ENCODE peak calls at places on chromosomes 3 and 15, in five cellular contexts. O is effector CD4-positive, alpha-beta T cell; Q is stimulated activated CD8-positive, alpha-beta memory T cell treated with anti-CD3 and anti-CD28 coated beads, Interleukin-15, amount 100 ng/mL, for 24 hours; X is fibroblast of the aortic adventitia; F is GM06990. U is an unnamed sample.

GRCh38 chr15:39286706-39287105 is 294.2 kb upstream of the THBS1 start:
- DNase-seq in X (peak; percentile 41), O (no peak), Q (no peak), F (no peak), U (no peak)

GRCh38 chr3:42101048-42101447 is 9.9 kb downstream of the TRAK1 start:
- DNase-seq in X (peak; percentile 74), F (no peak), O (no peak), Q (no peak), U (no peak)

GRCh38 chr3:99934984-99935797 is 117.5 kb downstream of the CMSS1 start:
- DNase-seq in Q (no peak), F (no peak), X (peak; percentile 57), O (no peak), U (no peak)

GRCh38 chr3:176650478-176650877 is 546.8 kb downstream of the TBL1XR1 start:
- DNase-seq in O (no peak), X (no peak), F (no peak), Q (no peak), U (no peak)

GRCh38 chr3:193016437-193016887 is 98.8 kb upstream of the MB21D2 start:
- DNase-seq in F (no peak), O (no peak), Q (no peak), X (peak; percentile 28), U (peak; percentile 12)

GRCh38 chr3:184568918-184569829 is 7.6 kb downstream of the EPHB3 start:
- DNase-seq in F (no peak), Q (no peak), O (no peak), X (peak; percentile 98), U (no peak)

GRCh38 chr15:67574981-67575632 is 32.6 kb downstream of the MAP2K5 start:
- DNase-seq in F (no peak), Q (no peak), O (no peak), X (no peak), U (peak; percentile 12)

GRCh38 chr3:30232142-30232541 is 374.3 kb upstream of the TGFBR2 start:
- DNase-seq in X (peak; percentile 65), O (no peak), Q (no peak), F (no peak), U (no peak)

GRCh38 chr3:11757929-11758328 is 88.8 kb downstream of the TAMM41 start:
- DNase-seq in X (no peak), F (no peak), Q (no peak), O (no peak), U (no peak)

GRCh38 chr15:100595964-100596363 is 6.0 kb downstream of the LINS1 start:
- DNase-seq in X (no peak), F (no peak), O (no peak), Q (no peak), U (no peak)

GRCh38 chr3:190860531-190860930 is 2.0 kb downstream of the GMNC start:
- DNase-seq in F (no peak), Q (no peak), X (no peak), O (no peak), U (no peak)

GRCh38 chr3:191085091-191085490 is 114.0 kb upstream of the OSTN start:
- DNase-seq in Q (no peak), O (no peak), F (no peak), X (peak; percentile 51), U (no peak)

GRCh38 chr3:155084567-155084966 is 4.4 kb downstream of the MME start:
- DNase-seq in F (no peak), O (no peak), Q (no peak), X (no peak), U (no peak)

GRCh38 chr15:43775411-43775965 is 1.3 kb downstream of the ELL3 start:
- DNase-seq in Q (no peak), X (peak; percentile 30), O (no peak), F (no peak), U (no peak)

GRCh38 chr3:100213891-100214573 is 46.8 kb upstream of the TBC1D23 start:
- DNase-seq in O (no peak), Q (no peak), X (peak; percentile 55), F (no peak), U (no peak)

GRCh38 chr3:155026999-155027591 is 53.0 kb upstream of the MME start:
- DNase-seq in X (peak; percentile 96), F (no peak), O (no peak), Q (no peak), U (no peak)

GRCh38 chr15:39491917-39492490 is 88.9 kb upstream of the THBS1 start:
- DNase-seq in F (no peak), O (no peak), Q (no peak), X (no peak), U (no peak)

GRCh38 chr3:32836601-32837000 is 18.8 kb downstream of the TRIM71 start:
- DNase-seq in Q (no peak), O (no peak), F (no peak), X (no peak), U (no peak)

GRCh38 chr3:159322322-159322939 is 520.6 kb downstream of the MFSD1 start:
- DNase-seq in O (no peak), X (peak; percentile 17), F (peak; percentile 9), Q (no peak), U (peak; percentile 53)

GRCh38 chr3:43423142-43423541 is 136.8 kb downstream of the SNRK start:
- DNase-seq in X (peak; percentile 56), F (no peak), Q (no peak), O (no peak), U (no peak)

GRCh38 chr3:195802795-195803194 is 8.9 kb downstream of the MUC4 start:
- DNase-seq in Q (no peak), F (no peak), O (no peak), X (peak; percentile 9), U (no peak)

GRCh38 chr3:115990669-115991068 is 367.4 kb downstream of the GAP43 start:
- DNase-seq in O (no peak), X (no peak), F (no peak), Q (no peak), U (no peak)

GRCh38 chr3:9947025-9947995 is 4.9 kb downstream of the PRRT3 start:
- DNase-seq in O (no peak), F (no peak), X (peak; percentile 50), Q (no peak), U (peak; percentile 46)

GRCh38 chr3:140429791-140430190 is 248.1 kb upstream of the TRIM42 start:
- DNase-seq in O (no peak), Q (no peak), F (no peak), X (no peak), U (no peak)

U was measured in neuronal stem cell.